ENCODE peak calls at places on chromosome 13, in six cellular contexts. One of them, this sample, is unnamed.

GRCh38 chr13:112744306-112745021 is 54.6 kb downstream of the ATP11A start:
- DNase-seq in A549: no peak
- DNase-seq in HEK293T: no peak
- DNase-seq in IMR-90: peak; percentile 63
- DNase-seq in K562: no peak
- DNase-seq in HepG2: no peak
- DNase-seq in this sample: no peak

GRCh38 chr13:42996584-42996983 is 4.5 kb upstream of the EPSTI1 start:
- DNase-seq in A549: peak; percentile 50
- DNase-seq in HEK293T: no peak
- DNase-seq in IMR-90: peak; percentile 98
- DNase-seq in K562: no peak
- DNase-seq in HepG2: peak; percentile 9
- DNase-seq in this sample: no peak

GRCh38 chr13:106038752-106039151 is 496.7 kb downstream of the EFNB2 start:
- DNase-seq in A549: peak; percentile 5
- DNase-seq in HEK293T: no peak
- DNase-seq in IMR-90: peak; percentile 90
- DNase-seq in K562: no peak
- DNase-seq in HepG2: no peak
- DNase-seq in this sample: no peak

GRCh38 chr13:91133941-91134772 is 213.3 kb upstream of the MIR17HG start:
- DNase-seq in A549: peak; percentile 57
- DNase-seq in HEK293T: peak; percentile 84
- DNase-seq in IMR-90: peak; percentile 54
- DNase-seq in K562: peak; percentile 96
- DNase-seq in HepG2: peak; percentile 63
- DNase-seq in this sample: no peak

GRCh38 chr13:79385694-79386093 is 20.4 kb downstream of the RBM26 start:
- DNase-seq in A549: no peak
- DNase-seq in HEK293T: no peak
- DNase-seq in IMR-90: no peak
- DNase-seq in K562: no peak
- DNase-seq in HepG2: no peak
- DNase-seq in this sample: peak; percentile 85

GRCh38 chr13:109146912-109147624 is 517.7 kb downstream of the MYO16 start:
- DNase-seq in A549: peak; percentile 91
- DNase-seq in HEK293T: no peak
- DNase-seq in IMR-90: peak; percentile 89
- DNase-seq in K562: no peak
- DNase-seq in HepG2: no peak
- DNase-seq in this sample: no peak

GRCh38 chr13:27728271-27728670 is 64.0 kb upstream of the GSX1 start:
- DNase-seq in A549: peak; percentile 14
- DNase-seq in HEK293T: no peak
- DNase-seq in IMR-90: no peak
- DNase-seq in K562: no peak
- DNase-seq in HepG2: no peak
- DNase-seq in this sample: no peak

GRCh38 chr13:75365724-75366173 is 116.2 kb downstream of the TBC1D4 start:
- DNase-seq in A549: peak; percentile 21
- DNase-seq in HEK293T: no peak
- DNase-seq in IMR-90: peak; percentile 86
- DNase-seq in K562: no peak
- DNase-seq in HepG2: no peak
- DNase-seq in this sample: peak; percentile 78

GRCh38 chr13:99307247-99307646 is at the start of gene GPR183:
- DNase-seq in A549: no peak
- DNase-seq in HEK293T: no peak
- DNase-seq in IMR-90: peak; percentile 43
- DNase-seq in K562: no peak
- DNase-seq in HepG2: no peak
- DNase-seq in this sample: no peak

GRCh38 chr13:50235604-50236003 is 220.4 kb downstream of the KCNRG start:
- DNase-seq in A549: no peak
- DNase-seq in HEK293T: no peak
- DNase-seq in IMR-90: no peak
- DNase-seq in K562: no peak
- DNase-seq in HepG2: no peak
- DNase-seq in this sample: no peak

GRCh38 chr13:50241479-50241878 is 226.2 kb downstream of the KCNRG start:
- DNase-seq in A549: no peak
- DNase-seq in HEK293T: no peak
- DNase-seq in IMR-90: no peak
- DNase-seq in K562: no peak
- DNase-seq in HepG2: peak; percentile 90
- DNase-seq in this sample: no peak

GRCh38 chr13:50238922-50239321 is 223.7 kb downstream of the KCNRG start:
- DNase-seq in A549: no peak
- DNase-seq in HEK293T: no peak
- DNase-seq in IMR-90: no peak
- DNase-seq in K562: no peak
- DNase-seq in HepG2: no peak
- DNase-seq in this sample: no peak

DNA sequence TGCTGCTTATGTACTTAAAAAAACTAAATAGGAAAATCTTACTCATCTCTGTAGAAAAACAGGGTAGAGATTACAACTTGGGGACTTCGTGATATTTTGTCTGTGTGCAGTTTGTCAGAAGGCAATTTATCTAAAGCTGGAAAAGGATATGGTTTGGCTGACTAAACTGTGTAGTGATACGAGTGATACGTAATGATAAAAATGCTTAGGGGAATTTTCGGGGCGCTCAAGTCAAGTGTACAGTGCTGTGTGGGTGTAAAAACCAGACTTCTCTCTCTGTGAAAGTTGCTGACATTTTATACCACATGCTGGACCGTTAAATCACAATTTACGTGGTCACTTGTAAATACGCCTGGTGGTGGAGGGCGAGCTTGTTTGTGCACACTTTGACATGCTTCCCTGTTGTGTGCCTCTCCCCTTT is 221.7 kb downstream of the KCNRG start:
- DNase-seq in A549: no peak
- DNase-seq in HEK293T: no peak
- DNase-seq in IMR-90: peak; percentile 5
- DNase-seq in K562: no peak
- DNase-seq in HepG2: no peak
- DNase-seq in this sample: peak; percentile 78
- TF ChIP-seq BHLHE40 in A549: no peak
- TF ChIP-seq BHLHE40 in HEK293T: no peak
- TF ChIP-seq BHLHE40 in IMR-90: no peak
- TF ChIP-seq BHLHE40 in K562: no peak
- TF ChIP-seq BHLHE40 in HepG2: no peak
- TF ChIP-seq BHLHE40 in this sample: peak; percentile 92

DNA sequence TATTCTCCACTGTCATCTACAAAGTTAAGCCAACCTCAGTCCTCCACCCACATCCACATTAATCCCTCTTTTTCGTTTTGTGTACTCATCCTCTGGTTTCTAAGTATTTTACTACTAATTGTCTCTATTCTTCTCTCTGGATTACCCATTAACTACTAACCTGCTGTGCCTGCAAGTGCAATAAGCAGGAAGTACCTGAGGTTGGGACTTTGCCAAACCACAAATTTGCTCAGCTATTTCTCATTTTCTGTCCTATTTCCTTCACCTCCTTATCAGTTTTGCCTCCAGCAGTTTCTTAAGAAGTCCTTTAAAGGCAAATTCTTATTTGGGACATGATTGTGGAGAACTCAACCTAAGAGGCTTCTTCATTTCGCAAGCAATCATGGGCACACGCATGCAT is 1708.9 kb downstream of the SLITRK5 start:
- DNase-seq in A549: peak; percentile 64
- DNase-seq in HEK293T: no peak
- DNase-seq in IMR-90: no peak
- DNase-seq in K562: no peak
- DNase-seq in HepG2: peak; percentile 1
- DNase-seq in this sample: no peak
- TF ChIP-seq BHLHE40 in A549: no peak
- TF ChIP-seq BHLHE40 in HEK293T: no peak
- TF ChIP-seq BHLHE40 in IMR-90: no peak
- TF ChIP-seq BHLHE40 in K562: no peak
- TF ChIP-seq BHLHE40 in HepG2: no peak
- TF ChIP-seq BHLHE40 in this sample: no peak

GRCh38 chr13:103883698-103884097 is 817.5 kb upstream of the SLC10A2 start:
- DNase-seq in A549: no peak
- DNase-seq in HEK293T: no peak
- DNase-seq in IMR-90: peak; percentile 25
- DNase-seq in K562: no peak
- DNase-seq in HepG2: no peak
- DNase-seq in this sample: no peak

GRCh38 chr13:103878891-103879605 is 812.8 kb upstream of the SLC10A2 start:
- DNase-seq in A549: no peak
- DNase-seq in HEK293T: no peak
- DNase-seq in IMR-90: no peak
- DNase-seq in K562: no peak
- DNase-seq in HepG2: no peak
- DNase-seq in this sample: no peak

GRCh38 chr13:103884139-103884723 is 818.0 kb upstream of the SLC10A2 start:
- DNase-seq in A549: no peak
- DNase-seq in HEK293T: no peak
- DNase-seq in IMR-90: no peak
- DNase-seq in K562: no peak
- DNase-seq in HepG2: peak; percentile 4
- DNase-seq in this sample: no peak

GRCh38 chr13:103883152-103883551 is 816.9 kb upstream of the SLC10A2 start:
- DNase-seq in A549: peak; percentile 79
- DNase-seq in HEK293T: peak; percentile 39
- DNase-seq in IMR-90: peak; percentile 95
- DNase-seq in K562: no peak
- DNase-seq in HepG2: peak; percentile 81
- DNase-seq in this sample: no peak
- TF ChIP-seq BHLHE40 in A549: no peak
- TF ChIP-seq BHLHE40 in HEK293T: no peak
- TF ChIP-seq BHLHE40 in IMR-90: peak; percentile 98
- TF ChIP-seq BHLHE40 in K562: no peak
- TF ChIP-seq BHLHE40 in HepG2: peak; percentile 91
- TF ChIP-seq BHLHE40 in this sample: no peak

GRCh38 chr13:40155176-40155575 is 499.7 kb downstream of the COG6 start:
- DNase-seq in A549: no peak
- DNase-seq in HEK293T: no peak
- DNase-seq in IMR-90: no peak
- DNase-seq in K562: no peak
- DNase-seq in HepG2: no peak
- DNase-seq in this sample: no peak
- TF ChIP-seq BHLHE40 in A549: no peak
- TF ChIP-seq BHLHE40 in HEK293T: no peak
- TF ChIP-seq BHLHE40 in IMR-90: no peak
- TF ChIP-seq BHLHE40 in K562: no peak
- TF ChIP-seq BHLHE40 in HepG2: no peak
- TF ChIP-seq BHLHE40 in this sample: no peak

DNA sequence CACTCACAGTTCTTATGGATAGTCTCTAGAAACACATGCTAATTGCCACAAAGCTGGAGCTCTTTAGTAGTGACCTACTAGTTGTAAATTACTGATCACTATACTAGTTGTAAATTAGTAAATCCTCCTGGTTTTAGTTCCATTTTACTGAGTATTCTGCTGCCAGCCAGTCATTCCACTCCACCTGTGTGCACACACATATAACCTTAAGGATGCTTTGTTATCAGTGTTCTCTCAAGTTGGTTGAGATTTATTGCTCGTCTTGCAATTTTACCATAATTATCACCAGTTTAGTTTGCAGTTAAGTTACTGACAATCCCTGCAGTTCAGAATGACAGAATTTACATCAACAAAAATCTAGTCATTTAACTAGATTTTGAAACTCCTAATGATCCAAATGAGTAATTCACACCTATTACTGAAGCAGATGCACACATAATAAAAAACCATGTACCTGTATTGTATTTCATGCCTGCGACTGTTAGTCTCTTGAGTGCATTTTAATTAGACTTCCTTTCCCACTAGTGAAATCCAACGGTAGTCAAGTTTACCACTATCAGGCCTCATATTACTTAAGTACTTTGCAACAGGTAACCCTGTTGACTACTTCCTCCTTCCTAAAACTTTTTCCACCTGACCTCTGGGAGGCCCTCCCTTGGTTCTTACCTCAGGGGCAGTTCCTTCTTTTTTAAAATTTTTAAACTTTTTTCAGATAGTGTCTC is 7.6 kb downstream of the TPT1 start:
- DNase-seq in A549: no peak
- DNase-seq in HEK293T: no peak
- DNase-seq in IMR-90: no peak
- DNase-seq in K562: no peak
- DNase-seq in HepG2: no peak
- DNase-seq in this sample: no peak
- TF ChIP-seq BHLHE40 in A549: no peak
- TF ChIP-seq BHLHE40 in HEK293T: no peak
- TF ChIP-seq BHLHE40 in IMR-90: no peak
- TF ChIP-seq BHLHE40 in K562: no peak
- TF ChIP-seq BHLHE40 in HepG2: no peak
- TF ChIP-seq BHLHE40 in this sample: no peak

DNA sequence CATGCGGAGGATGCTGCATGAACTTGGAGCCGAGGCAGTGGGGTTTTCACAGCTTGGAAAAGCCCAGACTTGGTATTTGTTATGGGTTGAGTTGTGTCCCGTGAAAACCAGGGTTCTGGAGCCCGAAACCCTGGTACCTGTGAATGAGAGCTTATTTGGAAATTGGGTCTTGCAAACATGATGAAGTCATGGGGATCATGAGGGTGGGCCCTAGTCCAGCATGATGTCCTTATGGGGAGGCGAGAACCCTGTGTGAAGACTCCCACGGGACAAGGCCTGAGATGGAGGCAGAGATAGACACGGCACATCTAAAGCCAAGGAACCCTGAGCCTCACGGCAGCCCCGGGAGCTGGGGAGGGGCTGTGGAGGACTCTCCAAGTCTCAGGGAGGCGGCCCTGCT is 82.3 kb downstream of the ANKRD10 start:
- DNase-seq in A549: no peak
- DNase-seq in HEK293T: no peak
- DNase-seq in IMR-90: no peak
- DNase-seq in K562: no peak
- DNase-seq in HepG2: no peak
- DNase-seq in this sample: no peak
- TF ChIP-seq BHLHE40 in A549: no peak
- TF ChIP-seq BHLHE40 in HEK293T: no peak
- TF ChIP-seq BHLHE40 in IMR-90: no peak
- TF ChIP-seq BHLHE40 in K562: no peak
- TF ChIP-seq BHLHE40 in HepG2: no peak
- TF ChIP-seq BHLHE40 in this sample: no peak

DNA sequence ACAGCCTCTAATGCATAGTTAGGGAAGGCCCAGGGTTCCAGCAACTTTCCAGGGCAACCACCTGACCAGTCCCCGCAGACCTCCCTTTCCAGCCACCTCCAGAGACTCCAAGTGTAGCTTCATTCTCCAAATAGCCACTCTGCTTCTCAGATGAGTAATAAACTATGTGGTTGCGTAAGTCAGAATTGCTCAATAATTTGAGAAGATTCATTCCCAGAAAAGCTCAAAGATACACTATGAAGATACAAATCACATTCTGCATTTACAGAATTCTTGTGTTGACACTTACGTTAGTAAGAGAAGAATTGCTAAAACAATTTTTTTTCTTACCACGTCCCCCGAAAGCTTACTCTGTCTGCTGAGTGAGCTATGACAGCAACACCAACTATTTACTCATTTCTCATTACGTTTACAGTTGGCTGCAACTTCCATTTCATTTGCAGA is 8.2 kb upstream of the LATS2 start:
- DNase-seq in A549: peak; percentile 85
- DNase-seq in HEK293T: no peak
- DNase-seq in IMR-90: peak; percentile 99
- DNase-seq in K562: no peak
- DNase-seq in HepG2: peak; percentile 63
- DNase-seq in this sample: no peak
- TF ChIP-seq BHLHE40 in A549: no peak
- TF ChIP-seq BHLHE40 in HEK293T: no peak
- TF ChIP-seq BHLHE40 in IMR-90: peak; percentile 71
- TF ChIP-seq BHLHE40 in K562: no peak
- TF ChIP-seq BHLHE40 in HepG2: no peak
- TF ChIP-seq BHLHE40 in this sample: no peak

This sample was measured in GM12878.